ENCODE peak calls at places on chromosomes 11 and 22, in eight cellular contexts. N is ureter; U is GOT3; G is stimulated activated effector memory CD8-positive, alpha-beta T cell treated with anti-CD3 and anti-CD28 coated beads, Interleukin-12 subunit alpha, Interleukin-12 subunit beta, amount 100 ng/mL, for 72 hours; H is activated CD4-positive, alpha-beta T cell treated with anti-CD3 and anti-CD28 coated beads for 48 hours; A is naive thymus-derived CD8-positive, alpha-beta T cell; X is H54; K is naive B cell. Z is an unnamed sample.

GRCh38 chr11:7353100-7353499 is 101.4 kb downstream of the SYT9 start:
- DNase-seq in N (no peak), U (no peak), G (no peak), H (peak; percentile 19), A (peak; percentile 4), X (peak; percentile 8), K (peak; percentile 18), Z (peak; percentile 5)

GRCh38 chr22:19056951-19057401 is 65.2 kb downstream of the DGCR2 start:
- DNase-seq in N (peak; percentile 33), U (no peak), G (no peak), H (no peak), A (no peak), X (no peak), K (no peak), Z (no peak)

GRCh38 chr11:55707029-55707428 is 45.0 kb downstream of the OR4C6 start:
- DNase-seq in N (no peak), U (no peak), G (no peak), H (no peak), A (no peak), X (no peak), K (no peak), Z (no peak)

GRCh38 chr22:41976961-41977566 is 7.8 kb downstream of the SEPTIN3 start:
- DNase-seq in N (no peak), U (no peak), G (no peak), H (peak; percentile 15), A (no peak), X (no peak), K (no peak), Z (no peak)

GRCh38 chr11:102241026-102241425 is 76.3 kb upstream of the BIRC3 start:
- DNase-seq in N (no peak), U (no peak), G (no peak), H (no peak), A (no peak), X (no peak), K (no peak), Z (no peak)

GRCh38 chr11:97364047-97364446 is 974.2 kb downstream of the JRKL start:
- DNase-seq in N (no peak), U (no peak), G (no peak), H (no peak), A (no peak), X (no peak), K (no peak), Z (no peak)

GRCh38 chr11:86954288-86955110 is 696 bp downstream of the FZD4 start:
- DNase-seq in N (peak; percentile 54), U (no peak), G (no peak), H (peak; percentile 6), A (no peak), X (no peak), K (no peak), Z (no peak)

GRCh38 chr11:62104816-62105610 is 18.8 kb upstream of the INCENP start:
- DNase-seq in N (no peak), U (no peak), G (no peak), H (no peak), A (peak; percentile 21), X (no peak), K (no peak), Z (no peak)

GRCh38 chr22:30605449-30606110 is 1.4 kb upstream of the TCN2 start:
- DNase-seq in N (peak; percentile 60), U (no peak), G (no peak), H (peak; percentile 70), A (peak; percentile 26), X (peak; percentile 36), K (peak; percentile 25), Z (no peak)

GRCh38 chr11:1717745-1718144 is 20.8 kb downstream of the KRTAP5-6 start:
- DNase-seq in N (peak; percentile 43), U (no peak), G (no peak), H (no peak), A (no peak), X (no peak), K (no peak), Z (no peak)

GRCh38 chr11:123822022-123822421 is 15.9 kb upstream of the OR6M1 start:
- DNase-seq in N (no peak), U (no peak), G (no peak), H (no peak), A (no peak), X (no peak), K (no peak), Z (no peak)

GRCh38 chr11:124930799-124931198 is 5.0 kb downstream of the HEPACAM start:
- DNase-seq in N (no peak), U (no peak), G (no peak), H (no peak), A (no peak), X (no peak), K (no peak), Z (no peak)

GRCh38 chr22:17764036-17764435 is 10.2 kb downstream of the BID start:
- DNase-seq in N (no peak), U (no peak), G (no peak), H (no peak), A (no peak), X (no peak), K (no peak), Z (no peak)

GRCh38 chr11:95337972-95338429 is 107.0 kb upstream of the SESN3 start:
- DNase-seq in N (no peak), U (no peak), G (no peak), H (no peak), A (no peak), X (no peak), K (no peak), Z (no peak)

GRCh38 chr11:77191823-77192495 is 63.9 kb downstream of the MYO7A start:
- DNase-seq in N (peak; percentile 77), U (peak; percentile 18), G (peak; percentile 18), H (peak; percentile 82), A (peak; percentile 67), X (no peak), K (peak; percentile 9), Z (no peak)

GRCh38 chr22:28788601-28789000 is 11.8 kb downstream of the XBP1 start:
- DNase-seq in N (no peak), U (no peak), G (no peak), H (no peak), A (no peak), X (no peak), K (no peak), Z (no peak)

GRCh38 chr11:11728371-11728770 is 106.6 kb upstream of the GALNT18 start:
- DNase-seq in N (no peak), U (no peak), G (no peak), H (no peak), A (no peak), X (no peak), K (no peak), Z (no peak)

GRCh38 chr11:12234216-12234615 is 123.8 kb downstream of the MICAL2 start:
- DNase-seq in N (no peak), U (no peak), G (no peak), H (no peak), A (no peak), X (no peak), K (no peak), Z (no peak)

GRCh38 chr11:110296226-110297081 is at the start of gene RDX:
- DNase-seq in N (peak; percentile 69), U (peak; percentile 36), G (peak; percentile 61), H (peak; percentile 68), A (peak; percentile 55), X (peak; percentile 69), K (peak; percentile 64), Z (peak; percentile 80)

GRCh38 chr11:75031771-75032549 is 43.2 kb downstream of the NEU3 start:
- DNase-seq in N (peak; percentile 62), U (no peak), G (peak; percentile 52), H (peak; percentile 82), A (peak; percentile 40), X (peak; percentile 32), K (peak; percentile 29), Z (peak; percentile 43)

GRCh38 chr11:120834686-120835225 is 189.1 kb upstream of the TBCEL start:
- DNase-seq in N (no peak), U (no peak), G (no peak), H (no peak), A (no peak), X (no peak), K (no peak), Z (no peak)

GRCh38 chr22:21009638-21010425 is 5.1 kb upstream of the P2RX6 start:
- DNase-seq in N (no peak), U (no peak), G (no peak), H (peak; percentile 36), A (peak; percentile 34), X (no peak), K (no peak), Z (no peak)

GRCh38 chr11:44366741-44367140 is 56.8 kb upstream of the ALX4 start:
- DNase-seq in N (no peak), U (no peak), G (no peak), H (no peak), A (no peak), X (no peak), K (no peak), Z (no peak)

GRCh38 chr11:112285918-112286317 is 25.3 kb upstream of the PLET1 start:
- DNase-seq in N (no peak), U (no peak), G (no peak), H (no peak), A (no peak), X (no peak), K (no peak), Z (no peak)

GRCh38 chr11:96293583-96293982 is 49.4 kb downstream of the MAML2 start:
- DNase-seq in N (no peak), U (no peak), G (no peak), H (no peak), A (no peak), X (no peak), K (no peak), Z (no peak)

GRCh38 chr11:567629-568258 is 7.0 kb downstream of the RASSF7 start:
- DNase-seq in N (no peak), U (no peak), G (no peak), H (no peak), A (no peak), X (no peak), K (no peak), Z (no peak)

GRCh38 chr11:134510641-134511040 is 98.6 kb upstream of the B3GAT1 start:
- DNase-seq in N (no peak), U (no peak), G (no peak), H (no peak), A (no peak), X (no peak), K (no peak), Z (no peak)

GRCh38 chr11:69918231-69918937 is 99.2 kb upstream of the FGF3 start:
- DNase-seq in N (no peak), U (no peak), G (no peak), H (no peak), A (no peak), X (no peak), K (no peak), Z (no peak)

GRCh38 chr11:68904458-68904847 is 762 bp downstream of the IGHMBP2 start:
- DNase-seq in N (no peak), U (no peak), G (no peak), H (peak; percentile 32), A (peak; percentile 5), X (peak; percentile 44), K (no peak), Z (no peak)

GRCh38 chr11:34305780-34306179 is 52.0 kb downstream of the ABTB2 start:
- DNase-seq in N (no peak), U (no peak), G (no peak), H (no peak), A (no peak), X (no peak), K (no peak), Z (no peak)

GRCh38 chr11:76653674-76654309 is 16.8 kb downstream of the LRRC32 start:
- DNase-seq in N (no peak), U (no peak), G (no peak), H (no peak), A (no peak), X (no peak), K (no peak), Z (no peak)

GRCh38 chr11:119262668-119263351 is 54.1 kb downstream of the MCAM start:
- DNase-seq in N (no peak), U (no peak), G (no peak), H (no peak), A (no peak), X (peak; percentile 20), K (no peak), Z (no peak)

GRCh38 chr11:129785383-129786111 is 30.1 kb upstream of the TMEM45B start:
- DNase-seq in N (no peak), U (no peak), G (no peak), H (no peak), A (no peak), X (no peak), K (no peak), Z (no peak)

GRCh38 chr11:12017243-12017678 is 8.8 kb upstream of the DKK3 start:
- DNase-seq in N (no peak), U (no peak), G (no peak), H (no peak), A (no peak), X (no peak), K (no peak), Z (no peak)